ENCODE peak calls at places on chromosome 3, in eight cellular contexts. A, H, E, Z, Y, D, M and U are unnamed samples.

GRCh38 chr3:195102609-195103467 is 168.1 kb downstream of the XXYLT1 start:
- DNase-seq in D (peak; percentile 95), Z (no peak), A (peak; percentile 67), E (peak; percentile 47), M (peak; percentile 98), H (no peak), Y (peak; percentile 98), U (no peak)

GRCh38 chr3:4994823-4995499 is 15.7 kb downstream of the BHLHE40 start:
- DNase-seq in E (peak; percentile 66), D (peak; percentile 90), Z (peak; percentile 24), M (peak; percentile 84), Y (peak; percentile 84), A (peak; percentile 77), H (no peak), U (no peak)

GRCh38 chr3:64238971-64239667 is 13.9 kb upstream of the PRICKLE2 start:
- DNase-seq in M (peak; percentile 10), Z (no peak), D (peak; percentile 98), A (peak; percentile 76), Y (peak; percentile 92), H (no peak), E (peak; percentile 87), U (no peak)

GRCh38 chr3:101484805-101485620 is 28.0 kb downstream of the SENP7 start:
- DNase-seq in H (no peak), A (no peak), M (peak; percentile 46), Z (no peak), D (peak; percentile 85), E (no peak), Y (peak; percentile 19), U (no peak)

GRCh38 chr3:4670352-4670751 is 177.2 kb downstream of the ITPR1 start:
- DNase-seq in E (no peak), H (no peak), D (peak; percentile 19), Y (no peak), Z (peak; percentile 7), A (no peak), M (peak; percentile 21), U (no peak)

GRCh38 chr3:15557511-15557946 is 36.0 kb upstream of the COLQ start:
- DNase-seq in E (peak; percentile 18), Y (peak; percentile 85), D (peak; percentile 77), M (peak; percentile 88), H (peak; percentile 34), Z (peak; percentile 37), A (peak; percentile 55), U (peak; percentile 9)

GRCh38 chr3:85151555-85151954 is 192.8 kb downstream of the CADM2 start:
- DNase-seq in Z (no peak), Y (no peak), H (no peak), M (no peak), D (no peak), A (no peak), E (no peak), U (no peak)

GRCh38 chr3:46405301-46406079 is 1.4 kb downstream of the CCR5AS start:
- DNase-seq in Y (no peak), E (no peak), H (no peak), M (peak; percentile 68), Z (no peak), A (no peak), D (no peak), U (no peak)

GRCh38 chr3:48180530-48181253 is 7.5 kb downstream of the CDC25A start:
- DNase-seq in D (no peak), Y (no peak), A (no peak), H (no peak), M (no peak), Z (no peak), E (no peak), U (no peak)

GRCh38 chr3:190533511-190534282 is 19.8 kb downstream of the IL1RAP start:
- DNase-seq in A (peak; percentile 55), M (peak; percentile 43), D (peak; percentile 95), H (no peak), Y (peak; percentile 99), Z (no peak), E (peak; percentile 76), U (no peak)

GRCh38 chr3:121757087-121757811 is 7.7 kb upstream of the GOLGB1 start:
- DNase-seq in D (no peak), H (no peak), Z (no peak), Y (peak; percentile 81), M (no peak), A (peak; percentile 36), E (no peak), U (no peak)

GRCh38 chr3:154955907-154956533 is 124.1 kb upstream of the MME start:
- DNase-seq in H (no peak), Z (no peak), D (no peak), Y (no peak), E (no peak), A (no peak), M (peak; percentile 23), U (no peak)

GRCh38 chr3:115958531-115958930 is 335.2 kb downstream of the GAP43 start:
- DNase-seq in A (no peak), H (no peak), Z (no peak), M (no peak), D (no peak), Y (no peak), E (no peak), U (no peak)

GRCh38 chr3:154089416-154090115 is 31.6 kb upstream of the ARHGEF26 start:
- DNase-seq in M (no peak), D (no peak), Z (no peak), Y (no peak), H (no peak), E (no peak), A (no peak), U (no peak)